ENCODE peak calls at places on chromosome 18, in six cellular contexts. M is neuronal stem cell, T is AG04449, J is testis, Z is GM23338, O is left ventricle myocardium inferior. E is an unnamed sample.

GRCh38 chr18:61702007-61702406 is 190.8 kb downstream of the RNF152 start:
- DNase-seq in Z (no peak), M (no peak), J (no peak), T (peak), O (no peak), E (peak)

GRCh38 chr18:25251127-25251526 is 100.8 kb downstream of the ZNF521 start:
- DNase-seq in Z (no peak), M (no peak), J (no peak), T (no peak), O (no peak), E (no peak)

GRCh38 chr18:47413327-47413726 is 161.9 kb upstream of the SKOR2 start:
- DNase-seq in T (no peak), O (no peak), Z (no peak), M (no peak), J (no peak), E (no peak)

GRCh38 chr18:7133181-7133580 is 15.6 kb upstream of the LAMA1 start:
- DNase-seq in O (no peak), T (no peak), Z (no peak), M (no peak), J (no peak), E (peak)

GRCh38 chr18:49464718-49465598 is 4.5 kb upstream of the DYM start:
- DNase-seq in O (no peak), J (no peak), T (peak), Z (peak), M (peak), E (no peak)

GRCh38 chr18:5649439-5649838 is 105.6 kb upstream of the EPB41L3 start:
- DNase-seq in T (no peak), J (no peak), O (no peak), Z (no peak), M (no peak), E (no peak)

GRCh38 chr18:26654173-26655009 is 106.0 kb upstream of the KCTD1 start:
- DNase-seq in M (no peak), O (no peak), T (no peak), J (no peak), Z (no peak), E (no peak)

GRCh38 chr18:77676901-77677300 is 427.3 kb downstream of the GALR1 start:
- DNase-seq in T (no peak), O (no peak), Z (peak), M (no peak), J (no peak), E (no peak)

GRCh38 chr18:54828986-54829385 is 709 bp downstream of the RAB27B start:
- DNase-seq in T (no peak), M (no peak), O (no peak), J (no peak), Z (no peak), E (no peak)

GRCh38 chr18:63158676-63159291 is 160.8 kb downstream of the BCL2 start:
- DNase-seq in J (no peak), M (no peak), O (no peak), Z (no peak), T (no peak), E (no peak)

GRCh38 chr18:7754725-7755181 is 187.6 kb downstream of the PTPRM start:
- DNase-seq in Z (no peak), M (peak), O (peak), T (no peak), J (no peak), E (no peak)

GRCh38 chr18:66013976-66014375 is 263.2 kb downstream of the CDH7 start:
- DNase-seq in T (no peak), Z (no peak), O (no peak), M (no peak), J (no peak), E (no peak)

GRCh38 chr18:13613591-13614317 is 112.6 kb downstream of the FAM210A start:
- DNase-seq in O (no peak), M (no peak), Z (no peak), J (peak), T (no peak), E (no peak)

GRCh38 chr18:48832961-48833700 is 117.6 kb downstream of the SMAD7 start:
- DNase-seq in M (no peak), Z (no peak), O (peak), T (no peak), J (peak), E (no peak)

DNA sequence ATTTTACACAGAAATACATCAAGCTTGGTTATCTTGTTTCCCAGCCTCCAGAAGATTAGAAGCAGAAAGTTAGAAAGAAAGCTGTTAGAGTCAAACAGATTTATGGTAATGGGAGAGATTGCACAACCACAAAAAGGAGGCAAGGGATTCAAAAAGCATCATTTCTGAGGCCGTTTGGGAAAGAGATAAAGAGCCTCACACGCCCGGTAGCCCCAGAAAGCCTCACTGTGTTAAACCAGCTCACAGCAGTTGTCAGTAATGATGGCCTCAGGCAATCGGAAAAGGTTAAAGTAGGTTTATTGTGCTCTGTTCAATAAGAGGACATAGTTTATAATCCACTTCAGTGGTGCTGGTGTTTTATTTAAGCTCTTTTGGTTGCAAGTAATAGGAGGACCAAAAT is 111.3 kb downstream of the DCC start:
- DNase-seq in O (no peak), M (no peak), J (no peak), Z (no peak), T (no peak), E (no peak)
- H3K4me3 ChIP-seq in O (no peak), M (no peak), J (no peak), Z (no peak), T (no peak), E (no peak)

DNA sequence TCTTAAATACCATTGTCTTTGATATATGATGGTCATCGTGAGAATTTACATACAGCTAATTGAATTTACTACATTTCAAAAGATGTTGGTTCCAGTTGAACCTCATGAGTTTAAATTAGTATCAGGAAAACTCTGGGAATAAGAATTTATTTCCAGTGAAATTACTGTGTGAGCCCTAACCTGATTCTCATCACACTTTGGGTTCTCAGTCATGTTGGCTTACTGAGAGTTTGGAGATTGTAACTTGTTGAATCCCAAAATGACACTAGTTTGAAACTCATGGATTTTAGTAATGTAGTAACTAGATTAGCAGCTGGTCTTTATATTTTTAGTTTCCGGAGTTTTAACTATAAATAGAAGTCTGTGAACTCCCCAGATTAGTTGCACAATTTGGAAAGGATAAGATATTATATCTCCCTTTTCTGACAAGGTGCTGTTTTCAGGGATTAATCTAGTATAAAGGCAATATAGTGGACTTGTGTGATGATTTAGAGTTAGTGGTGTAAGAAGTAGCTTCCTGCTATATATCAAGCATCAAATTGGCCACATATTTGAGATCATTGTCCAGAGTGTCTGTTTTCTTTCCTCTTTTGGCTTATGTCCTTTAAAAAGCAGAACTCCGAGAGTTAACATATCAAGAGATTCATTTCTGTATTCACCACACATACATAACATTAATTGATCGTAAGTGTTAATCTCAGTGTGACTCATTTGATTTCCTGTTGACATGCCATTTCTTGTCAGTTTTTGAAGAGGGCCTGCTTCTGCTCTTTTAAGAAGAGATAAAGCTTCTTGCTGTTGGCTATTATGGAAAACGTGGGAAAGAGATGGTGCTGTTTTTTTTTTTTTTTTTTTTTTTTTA is 15.7 kb downstream of the NDUFV2 start:
- DNase-seq in J (no peak), O (no peak), M (no peak), T (no peak), Z (no peak), E (no peak)
- H3K4me3 ChIP-seq in J (no peak), O (peak), M (no peak), T (no peak), Z (no peak), E (no peak)

GRCh38 chr18:76449110-76449453 is 46.0 kb downstream of the ZNF516 start:
- DNase-seq in T (no peak), M (no peak), Z (no peak), O (no peak), J (peak), E (no peak)

GRCh38 chr18:76452357-76452756 is 42.7 kb downstream of the ZNF516 start:
- DNase-seq in T (no peak), Z (peak), O (no peak), M (no peak), J (peak), E (no peak)

GRCh38 chr18:76450912-76451421 is 44.1 kb downstream of the ZNF516 start:
- DNase-seq in Z (peak), J (peak), M (peak), T (no peak), O (peak), E (no peak)

GRCh38 chr18:76451475-76452331 is 43.3 kb downstream of the ZNF516 start:
- DNase-seq in J (peak), O (no peak), M (peak), Z (peak), T (no peak), E (no peak)

DNA sequence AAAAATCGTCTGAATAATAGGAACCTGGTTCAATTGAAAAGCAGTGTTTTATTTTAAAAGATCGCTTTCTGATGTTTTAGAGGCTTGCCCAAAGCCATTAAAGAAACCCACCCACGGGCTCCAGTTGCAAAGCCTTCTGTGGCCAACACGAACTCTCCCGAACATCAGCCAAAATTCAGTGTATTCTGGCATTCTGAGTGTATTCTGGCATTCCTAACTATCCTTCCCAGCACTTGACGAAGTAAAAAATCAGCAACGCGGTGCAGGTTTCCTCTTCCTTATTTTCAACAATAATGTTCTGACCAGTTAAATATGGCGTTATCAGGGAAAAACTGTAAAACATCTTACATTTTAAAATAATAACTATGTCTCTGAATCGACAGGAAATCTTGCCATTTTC is 44.6 kb downstream of the ZNF516 start:
- DNase-seq in T (no peak), Z (peak), J (peak), O (no peak), M (no peak), E (no peak)
- H3K4me3 ChIP-seq in T (peak), Z (peak), J (peak), O (peak), M (no peak), E (peak)

DNA sequence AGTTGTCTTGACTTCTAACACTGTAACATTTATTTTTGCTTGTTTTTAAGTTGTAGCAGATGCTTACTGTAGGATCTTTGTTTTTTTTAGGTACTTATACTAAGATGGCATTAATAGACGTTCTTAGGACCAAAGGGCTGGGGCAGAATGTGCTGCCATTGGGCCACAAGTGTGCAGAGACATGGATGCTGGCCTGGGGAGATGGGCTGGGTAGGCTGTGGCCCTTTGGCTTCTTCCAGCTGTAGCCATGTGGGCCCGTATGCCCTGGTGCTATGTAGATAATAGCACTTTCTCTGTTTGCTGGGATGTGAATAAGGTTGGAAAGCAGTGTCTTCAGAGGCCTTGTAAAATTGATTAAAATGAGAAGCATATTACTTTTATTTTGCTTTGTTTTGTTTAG is 18.8 kb downstream of the RAB31 start:
- DNase-seq in O (no peak), Z (no peak), T (no peak), M (no peak), J (no peak), E (no peak)
- H3K4me3 ChIP-seq in O (no peak), Z (no peak), T (no peak), M (no peak), J (no peak), E (no peak)

DNA sequence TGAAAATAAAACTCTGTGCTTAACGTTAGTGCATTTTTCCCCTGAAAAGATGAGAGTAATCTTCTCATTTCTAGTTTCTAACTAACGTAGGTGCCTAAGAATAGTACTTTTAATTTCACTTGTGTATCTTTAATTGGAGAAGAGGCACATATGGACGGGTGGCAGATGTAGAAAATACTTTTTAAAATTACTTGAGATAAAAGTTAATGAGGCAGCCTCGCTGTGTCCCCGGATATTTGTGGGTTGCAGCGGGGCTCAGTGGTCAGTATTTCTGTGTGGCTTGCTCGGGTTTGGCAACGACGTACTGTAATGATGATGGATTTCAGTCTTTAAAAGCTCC is 6.9 kb downstream of the GATA6 start:
- DNase-seq in M (no peak), J (no peak), O (no peak), Z (no peak), T (no peak), E (no peak)
- H3K4me3 ChIP-seq in M (no peak), J (peak), O (peak), Z (peak), T (no peak), E (no peak)

E was measured in skeletal muscle cell.